ENCODE peak calls at places on chromosome 10, in five cellular contexts. G, J, R, X and A are unnamed samples.

GRCh38 chr10:30587522-30588031 is 42.0 kb downstream of the LYZL2 start:
- DNase-seq in G (no peak), J (no peak), R (peak), X (peak), A (no peak)

GRCh38 chr10:5549462-5550249 is 24.9 kb downstream of the CALML3 start:
- DNase-seq in G (no peak), J (no peak), R (peak), X (no peak), A (no peak)

GRCh38 chr10:61758440-61758839 is 95.7 kb downstream of the CABCOCO1 start:
- DNase-seq in G (no peak), J (no peak), R (no peak), X (no peak), A (no peak)

GRCh38 chr10:100345570-100346330 is 1.3 kb upstream of the SCD start:
- DNase-seq in G (no peak), J (no peak), R (no peak), X (no peak), A (no peak)

GRCh38 chr10:63578501-63578900 is 57.3 kb downstream of the REEP3 start:
- DNase-seq in G (no peak), J (no peak), R (no peak), X (no peak), A (no peak)

GRCh38 chr10:119162693-119163092 is 2.8 kb downstream of the SFXN4 start:
- DNase-seq in G (no peak), J (no peak), R (no peak), X (no peak), A (no peak)

GRCh38 chr10:3413937-3414710 is 241.5 kb upstream of the PITRM1 start:
- DNase-seq in G (no peak), J (no peak), R (no peak), X (no peak), A (no peak)

GRCh38 chr10:124053971-124054370 is 39.4 kb downstream of the CHST15 start:
- DNase-seq in G (no peak), J (peak), R (no peak), X (no peak), A (no peak)

GRCh38 chr10:77405771-77406241 is 231.8 kb downstream of the KCNMA1 start:
- DNase-seq in G (no peak), J (peak), R (no peak), X (peak), A (no peak)

GRCh38 chr10:71840177-71840711 is 10.8 kb downstream of the PSAP start:
- DNase-seq in G (peak), J (peak), R (no peak), X (peak), A (peak)

GRCh38 chr10:48589266-48589665 is 15.6 kb downstream of the ARHGAP22 start:
- DNase-seq in G (peak), J (peak), R (no peak), X (no peak), A (peak)

GRCh38 chr10:33241351-33241750 is 93.1 kb downstream of the NRP1 start:
- DNase-seq in G (no peak), J (no peak), R (no peak), X (no peak), A (no peak)

GRCh38 chr10:115857856-115858255 is 415.1 kb downstream of the GFRA1 start:
- DNase-seq in G (peak), J (no peak), R (no peak), X (no peak), A (no peak)

GRCh38 chr10:103855852-103856496 is 598 bp upstream of the SH3PXD2A start:
- DNase-seq in G (no peak), J (no peak), R (no peak), X (no peak), A (no peak)

GRCh38 chr10:96374639-96374984 is 15.8 kb upstream of the OPALIN start:
- DNase-seq in G (no peak), J (no peak), R (no peak), X (no peak), A (no peak)

GRCh38 chr10:97333601-97334369 is 744 bp downstream of the FRAT2 start:
- DNase-seq in G (no peak), J (peak), R (peak), X (peak), A (no peak)

GRCh38 chr10:129764901-129765663 is 199.0 kb downstream of the EBF3 start:
- DNase-seq in G (no peak), J (no peak), R (no peak), X (peak), A (no peak)

GRCh38 chr10:78255796-78256638 is 222.4 kb downstream of the RPS24 start:
- DNase-seq in G (peak), J (peak), R (no peak), X (peak), A (peak)

GRCh38 chr10:101939273-101939635 is 95.7 kb upstream of the KCNIP2 start:
- DNase-seq in G (peak), J (peak), R (no peak), X (no peak), A (peak)

GRCh38 chr10:102644066-102644645 is at the start of gene TRIM8:
- DNase-seq in G (no peak), J (no peak), R (peak), X (no peak), A (no peak)

GRCh38 chr10:24849537-24850299 is 102.7 kb downstream of the PRTFDC1 start:
- DNase-seq in G (no peak), J (peak), R (no peak), X (no peak), A (no peak)

GRCh38 chr10:93445097-93445960 is 36.8 kb downstream of the MYOF start:
- DNase-seq in G (peak), J (peak), R (peak), X (peak), A (peak)

GRCh38 chr10:59068581-59069191 is 107.8 kb upstream of the PHYHIPL start:
- DNase-seq in G (no peak), J (no peak), R (no peak), X (no peak), A (no peak)

GRCh38 chr10:34407227-34407626 is 407.9 kb downstream of the PARD3 start:
- DNase-seq in G (no peak), J (no peak), R (no peak), X (no peak), A (no peak)

GRCh38 chr10:48580236-48580635 is 24.6 kb downstream of the ARHGAP22 start:
- DNase-seq in G (no peak), J (no peak), R (no peak), X (no peak), A (no peak)

GRCh38 chr10:33899578-33900531 is 565.4 kb upstream of the NRP1 start:
- DNase-seq in G (no peak), J (peak), R (no peak), X (no peak), A (no peak)

GRCh38 chr10:77687621-77688020 is 50.0 kb upstream of the KCNMA1 start:
- DNase-seq in G (no peak), J (no peak), R (no peak), X (no peak), A (no peak)

GRCh38 chr10:128095023-128095752 is 31.0 kb downstream of the MKI67 start:
- DNase-seq in G (no peak), J (peak), R (no peak), X (no peak), A (no peak)

GRCh38 chr10:94108200-94108599 is 114.5 kb downstream of the PLCE1 start:
- DNase-seq in G (peak), J (no peak), R (no peak), X (no peak), A (peak)

GRCh38 chr10:103069453-103070331 is 123.4 kb downstream of the NT5C2 start:
- DNase-seq in G (no peak), J (peak), R (no peak), X (no peak), A (no peak)

GRCh38 chr10:98096316-98096715 is 38.1 kb upstream of the R3HCC1L start:
- DNase-seq in G (no peak), J (no peak), R (no peak), X (no peak), A (no peak)

GRCh38 chr10:32909461-32909860 is 48.6 kb downstream of the ITGB1 start:
- DNase-seq in G (no peak), J (no peak), R (no peak), X (no peak), A (no peak)

DNA sequence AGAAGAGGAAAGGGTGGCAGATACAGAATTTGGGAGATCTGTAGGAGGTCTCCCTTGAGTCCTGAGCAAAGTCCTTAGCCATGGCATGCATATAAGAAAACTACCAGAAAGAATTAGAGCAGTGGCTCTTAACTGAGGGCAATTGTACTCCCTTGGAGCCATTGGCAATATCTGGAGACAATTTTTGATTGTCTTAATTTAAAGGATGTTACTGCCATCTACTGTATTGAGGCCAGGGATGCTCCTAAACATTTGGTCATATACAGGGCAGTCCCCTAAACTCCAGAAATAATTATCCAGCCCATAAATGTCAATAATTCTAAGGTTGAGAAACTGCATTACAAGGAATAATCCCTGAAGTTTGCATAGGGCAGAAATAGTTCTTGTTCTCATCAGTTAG is 136.4 kb upstream of the ODAD2 start:
- DNase-seq in G (no peak), J (no peak), R (no peak), X (no peak), A (no peak)
- TF ChIP-seq CTCF in G (peak), J (no peak), R (no peak), X (no peak), A (peak)

GRCh38 chr10:70232155-70232858 is 922 bp downstream of the PPA1 start:
- DNase-seq in G (no peak), J (peak), R (no peak), X (no peak), A (peak)

GRCh38 chr10:70232859-70233108 is 445 bp downstream of the PPA1 start:
- DNase-seq in G (no peak), J (no peak), R (no peak), X (no peak), A (no peak)

GRCh38 chr10:70233939-70234300 is 691 bp upstream of the PPA1 start:
- DNase-seq in G (no peak), J (no peak), R (no peak), X (no peak), A (no peak)

GRCh38 chr10:70234668-70235447 is 1.6 kb upstream of the PPA1 start:
- DNase-seq in G (peak), J (no peak), R (no peak), X (no peak), A (peak)

DNA sequence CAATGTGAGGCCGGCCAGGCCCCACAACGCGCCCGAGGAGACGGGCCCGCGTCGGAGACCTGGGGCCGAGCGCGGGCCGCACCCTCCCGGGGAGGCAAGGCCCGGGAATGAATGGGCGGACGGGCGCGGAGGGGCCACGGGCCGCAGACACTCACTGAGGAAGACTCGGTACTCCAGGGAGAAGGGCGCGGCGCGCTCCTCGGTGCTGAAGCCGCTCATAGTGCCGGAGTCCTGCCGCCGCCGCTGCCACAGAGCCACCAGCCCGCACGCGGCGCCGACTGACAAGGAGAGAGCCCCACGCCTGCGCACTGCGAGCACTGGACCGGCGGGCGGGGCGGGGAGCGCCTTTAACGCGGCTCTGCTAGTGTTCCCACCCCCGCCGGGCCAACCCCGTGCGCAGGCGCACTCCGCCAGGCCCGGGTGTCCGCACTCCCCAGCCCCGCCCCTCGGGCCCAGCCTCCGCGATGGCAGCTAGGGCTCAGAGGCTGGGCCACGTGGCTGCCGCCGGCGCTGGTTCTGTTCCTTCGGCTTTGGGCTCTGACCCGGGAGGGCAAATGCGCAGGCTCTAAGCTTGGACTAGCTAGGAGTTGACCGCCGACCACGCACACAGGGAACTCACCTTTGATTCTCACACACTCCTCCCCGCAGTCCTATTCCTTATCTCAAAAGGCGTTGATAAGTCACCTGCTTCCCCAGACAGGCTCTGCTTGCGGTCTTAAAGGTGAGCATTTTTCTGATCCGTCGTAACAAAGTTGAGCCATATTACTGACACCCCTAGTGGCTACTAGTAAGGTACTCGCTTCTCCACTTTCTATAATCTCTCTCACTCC is at the start of gene PPA1:
- DNase-seq in G (peak), J (peak), R (peak), X (peak), A (peak)
- TF ChIP-seq CTCF in G (no peak), J (peak), R (peak), X (no peak), A (no peak)

DNA sequence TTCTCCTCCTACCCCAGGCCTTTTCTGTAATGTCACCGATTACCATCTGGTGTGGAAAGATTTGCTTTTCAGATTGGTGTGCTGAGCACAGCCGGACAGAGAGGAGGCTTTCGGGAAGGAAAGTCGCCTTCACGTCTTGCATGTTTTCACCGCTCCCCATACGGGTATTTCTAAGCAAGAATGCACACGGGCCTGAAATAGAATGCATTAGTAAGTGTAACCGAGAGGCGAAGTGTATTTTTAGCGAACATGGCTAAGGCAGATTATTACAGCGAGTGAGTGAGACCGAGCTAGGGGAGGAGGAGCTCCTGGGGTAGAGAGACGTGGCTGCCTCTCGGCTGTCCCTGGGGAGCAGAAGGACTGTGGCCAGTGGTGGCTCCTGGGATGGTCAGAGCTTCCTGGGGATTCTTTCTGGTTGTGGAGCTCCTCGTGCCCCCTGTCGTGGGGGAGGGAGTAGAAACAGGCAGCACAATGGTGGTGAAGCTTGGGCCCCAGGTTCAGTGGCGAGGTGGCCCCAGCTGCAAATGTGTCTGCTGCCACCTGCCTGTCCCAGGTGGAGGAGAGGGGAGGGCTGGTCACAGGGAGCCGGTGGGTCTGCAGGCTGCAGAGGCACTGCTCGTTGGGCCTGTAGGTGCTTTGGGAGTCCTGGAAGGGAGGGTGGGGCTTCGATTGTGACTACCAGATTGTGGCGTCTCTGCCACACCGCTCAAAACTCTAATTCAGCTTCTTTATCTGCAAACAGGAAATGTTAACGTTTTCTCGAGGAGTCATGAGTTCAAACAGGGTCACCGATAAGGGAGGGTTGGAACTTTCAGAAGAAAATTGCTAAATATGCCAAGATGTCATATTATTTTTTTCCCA is 135.8 kb downstream of the CAMK1D start:
- DNase-seq in G (no peak), J (no peak), R (no peak), X (no peak), A (no peak)
- TF ChIP-seq CTCF in G (no peak), J (no peak), R (peak), X (no peak), A (no peak)

GRCh38 chr10:120511165-120511564 is 54.1 kb downstream of the PLPP4 start:
- DNase-seq in G (no peak), J (peak), R (no peak), X (no peak), A (no peak)
- TF ChIP-seq CTCF in G (no peak), J (no peak), R (no peak), X (no peak), A (no peak)

DNA sequence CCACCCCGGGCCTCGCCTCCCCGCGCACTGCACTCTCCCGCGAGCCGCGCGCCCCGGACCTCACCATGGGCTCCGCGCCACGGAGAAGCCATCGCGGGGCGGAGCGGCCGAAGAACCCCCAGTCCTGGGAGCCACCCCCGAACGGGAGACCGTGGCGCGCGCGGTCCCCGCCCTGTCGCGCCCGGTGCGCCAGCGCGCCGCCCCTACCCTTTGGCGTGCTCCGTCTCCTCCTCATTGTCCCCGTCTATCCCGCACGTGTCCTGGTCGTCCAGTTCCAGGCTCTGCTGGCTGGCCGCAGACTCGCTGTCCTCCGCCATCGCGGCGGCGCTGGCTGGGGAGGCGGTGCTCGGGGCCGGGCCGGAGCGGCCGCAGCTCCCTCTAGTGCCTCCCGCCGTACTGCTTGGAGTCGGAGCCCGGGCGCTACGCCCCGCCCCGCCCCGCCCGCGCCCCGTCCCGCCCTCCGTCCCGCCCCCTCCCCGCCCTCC is at the start of gene NMT2:
- DNase-seq in G (no peak), J (no peak), R (peak), X (peak), A (no peak)
- TF ChIP-seq CTCF in G (peak), J (peak), R (peak), X (peak), A (peak)

GRCh38 chr10:49707585-49707984 is 28.1 kb downstream of the C10orf53 start:
- DNase-seq in G (no peak), J (no peak), R (no peak), X (no peak), A (no peak)
- TF ChIP-seq CTCF in G (no peak), J (no peak), R (no peak), X (no peak), A (no peak)

DNA sequence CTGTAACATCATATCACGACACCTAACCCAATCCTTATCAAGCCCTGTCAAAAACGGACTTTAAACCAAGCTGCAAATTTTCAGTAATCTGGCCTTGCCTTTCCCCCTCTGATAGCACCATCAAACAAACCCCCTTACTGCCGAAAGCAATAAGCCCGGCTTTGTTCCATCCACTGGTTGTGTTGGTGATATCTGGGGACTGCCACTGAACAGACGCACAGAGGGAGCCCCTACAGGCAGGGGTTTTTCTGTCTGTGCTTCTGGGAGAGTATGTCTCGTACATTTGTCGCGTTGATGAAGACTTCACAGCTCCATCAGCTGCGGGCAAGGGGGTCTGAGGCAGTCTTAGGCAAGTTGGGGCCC is 550 bp upstream of the PLAU start:
- DNase-seq in G (no peak), J (no peak), R (no peak), X (no peak), A (no peak)
- TF ChIP-seq CTCF in G (no peak), J (no peak), R (peak), X (no peak), A (no peak)